ENCODE peak calls at places on chromosomes 12 and 14, in five cellular contexts. One of them, this sample, is unnamed.

GRCh38 chr12:47808574-47809380 is 10.9 kb downstream of the HDAC7 start:
- DNase-seq in psoas muscle: no peak
- DNase-seq in HCT116: no peak
- DNase-seq in prostate gland: no peak
- DNase-seq in RWPE1: no peak
- DNase-seq in this sample: no peak

GRCh38 chr14:65095633-65096205 is 6.6 kb downstream of the MAX start:
- DNase-seq in psoas muscle: peak
- DNase-seq in prostate gland: peak
- DNase-seq in RWPE1: no peak
- DNase-seq in HCT116: no peak
- DNase-seq in this sample: peak

GRCh38 chr12:53984901-53985357 is at the start of gene HOXC10:
- DNase-seq in HCT116: peak
- DNase-seq in RWPE1: peak
- DNase-seq in psoas muscle: peak
- DNase-seq in prostate gland: no peak
- DNase-seq in this sample: peak

GRCh38 chr14:90676859-90677258 is 139.4 kb downstream of the TTC7B start:
- DNase-seq in RWPE1: no peak
- DNase-seq in HCT116: no peak
- DNase-seq in prostate gland: no peak
- DNase-seq in psoas muscle: no peak
- DNase-seq in this sample: no peak

GRCh38 chr12:132343294-132343972 is 14.0 kb upstream of the GALNT9 start:
- DNase-seq in RWPE1: no peak
- DNase-seq in HCT116: no peak
- DNase-seq in psoas muscle: no peak
- DNase-seq in prostate gland: no peak
- DNase-seq in this sample: no peak

GRCh38 chr12:41981758-41982157 is 162.9 kb downstream of the GXYLT1 start:
- DNase-seq in psoas muscle: no peak
- DNase-seq in HCT116: peak
- DNase-seq in prostate gland: no peak
- DNase-seq in RWPE1: peak
- DNase-seq in this sample: no peak

GRCh38 chr14:96205059-96205993 is 687 bp downstream of the BDKRB2 start:
- DNase-seq in HCT116: no peak
- DNase-seq in prostate gland: no peak
- DNase-seq in psoas muscle: no peak
- DNase-seq in RWPE1: peak
- DNase-seq in this sample: peak

GRCh38 chr12:43826681-43827458 is 9.0 kb upstream of the TMEM117 start:
- DNase-seq in RWPE1: no peak
- DNase-seq in prostate gland: no peak
- DNase-seq in HCT116: no peak
- DNase-seq in psoas muscle: no peak
- DNase-seq in this sample: no peak

GRCh38 chr12:15928345-15928744 is 17.2 kb downstream of the DERA start:
- DNase-seq in RWPE1: peak
- DNase-seq in prostate gland: no peak
- DNase-seq in HCT116: no peak
- DNase-seq in psoas muscle: no peak
- DNase-seq in this sample: no peak

GRCh38 chr14:35897616-35898111 is 71.5 kb downstream of the BRMS1L start:
- DNase-seq in HCT116: no peak
- DNase-seq in RWPE1: no peak
- DNase-seq in psoas muscle: no peak
- DNase-seq in prostate gland: no peak
- DNase-seq in this sample: no peak

GRCh38 chr14:27427796-27428195 is 830.0 kb upstream of the NOVA1 start:
- DNase-seq in RWPE1: peak
- DNase-seq in HCT116: no peak
- DNase-seq in psoas muscle: no peak
- DNase-seq in prostate gland: no peak
- DNase-seq in this sample: no peak
- H3K27ac ChIP-seq in RWPE1: no peak
- H3K27ac ChIP-seq in HCT116: no peak
- H3K27ac ChIP-seq in psoas muscle: no peak
- H3K27ac ChIP-seq in prostate gland: no peak
- H3K27ac ChIP-seq in this sample: no peak

GRCh38 chr12:3250034-3250433 is 172.9 kb downstream of the TSPAN9 start:
- DNase-seq in psoas muscle: no peak
- DNase-seq in RWPE1: no peak
- DNase-seq in HCT116: no peak
- DNase-seq in prostate gland: no peak
- DNase-seq in this sample: no peak

GRCh38 chr12:3252416-3252815 is 175.2 kb downstream of the TSPAN9 start:
- DNase-seq in prostate gland: peak
- DNase-seq in HCT116: no peak
- DNase-seq in psoas muscle: peak
- DNase-seq in RWPE1: no peak
- DNase-seq in this sample: peak

GRCh38 chr12:3251067-3251466 is 173.9 kb downstream of the TSPAN9 start:
- DNase-seq in HCT116: no peak
- DNase-seq in prostate gland: no peak
- DNase-seq in psoas muscle: peak
- DNase-seq in RWPE1: no peak
- DNase-seq in this sample: no peak

GRCh38 chr12:3250576-3250975 is 173.4 kb downstream of the TSPAN9 start:
- DNase-seq in prostate gland: no peak
- DNase-seq in psoas muscle: peak
- DNase-seq in HCT116: no peak
- DNase-seq in RWPE1: no peak
- DNase-seq in this sample: no peak

GRCh38 chr12:3251691-3252090 is 174.5 kb downstream of the TSPAN9 start:
- DNase-seq in psoas muscle: no peak
- DNase-seq in prostate gland: no peak
- DNase-seq in RWPE1: no peak
- DNase-seq in HCT116: no peak
- DNase-seq in this sample: no peak
- H3K27ac ChIP-seq in psoas muscle: peak
- H3K27ac ChIP-seq in prostate gland: no peak
- H3K27ac ChIP-seq in RWPE1: no peak
- H3K27ac ChIP-seq in HCT116: no peak
- H3K27ac ChIP-seq in this sample: no peak

GRCh38 chr12:46368138-46368537 is 4.4 kb downstream of the SLC38A2 start:
- DNase-seq in RWPE1: no peak
- DNase-seq in prostate gland: no peak
- DNase-seq in psoas muscle: no peak
- DNase-seq in HCT116: no peak
- DNase-seq in this sample: no peak
- H3K27ac ChIP-seq in RWPE1: peak
- H3K27ac ChIP-seq in prostate gland: peak
- H3K27ac ChIP-seq in psoas muscle: peak
- H3K27ac ChIP-seq in HCT116: peak
- H3K27ac ChIP-seq in this sample: peak

GRCh38 chr12:113088971-113089756 is 32.6 kb downstream of the DTX1 start:
- DNase-seq in psoas muscle: no peak
- DNase-seq in prostate gland: no peak
- DNase-seq in HCT116: no peak
- DNase-seq in RWPE1: no peak
- DNase-seq in this sample: no peak
- H3K27ac ChIP-seq in psoas muscle: no peak
- H3K27ac ChIP-seq in prostate gland: no peak
- H3K27ac ChIP-seq in HCT116: no peak
- H3K27ac ChIP-seq in RWPE1: no peak
- H3K27ac ChIP-seq in this sample: no peak

DNA sequence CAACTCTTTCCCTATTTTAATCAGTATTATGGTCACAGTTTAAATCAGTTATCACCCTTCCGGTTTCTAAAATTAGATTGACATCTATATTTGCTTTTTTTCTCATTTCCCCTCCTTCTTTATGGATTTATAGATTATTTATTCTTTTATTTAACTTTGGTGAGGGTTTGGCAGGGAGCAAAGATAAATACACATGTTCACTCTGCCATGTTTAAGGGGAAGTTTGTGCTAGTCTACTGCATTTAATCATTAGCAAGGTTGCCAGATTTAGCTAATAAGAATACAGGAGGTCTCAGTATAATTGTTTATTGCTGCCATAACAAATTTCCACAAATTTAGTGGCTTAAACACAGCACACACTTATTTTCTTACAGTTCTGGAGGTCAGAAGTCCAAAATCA is 204.0 kb upstream of the BTG1 start:
- DNase-seq in psoas muscle: no peak
- DNase-seq in prostate gland: no peak
- DNase-seq in RWPE1: no peak
- DNase-seq in HCT116: no peak
- DNase-seq in this sample: no peak
- H3K27ac ChIP-seq in psoas muscle: no peak
- H3K27ac ChIP-seq in prostate gland: no peak
- H3K27ac ChIP-seq in RWPE1: no peak
- H3K27ac ChIP-seq in HCT116: no peak
- H3K27ac ChIP-seq in this sample: no peak

GRCh38 chr12:69689638-69690037 is 9.5 kb downstream of the BEST3 start:
- DNase-seq in HCT116: no peak
- DNase-seq in RWPE1: no peak
- DNase-seq in psoas muscle: no peak
- DNase-seq in prostate gland: no peak
- DNase-seq in this sample: no peak
- H3K27ac ChIP-seq in HCT116: peak
- H3K27ac ChIP-seq in RWPE1: peak
- H3K27ac ChIP-seq in psoas muscle: peak
- H3K27ac ChIP-seq in prostate gland: peak
- H3K27ac ChIP-seq in this sample: no peak

GRCh38 chr12:95146767-95147166 is 70.5 kb downstream of the FGD6 start:
- DNase-seq in HCT116: no peak
- DNase-seq in prostate gland: no peak
- DNase-seq in psoas muscle: no peak
- DNase-seq in RWPE1: no peak
- DNase-seq in this sample: no peak

GRCh38 chr12:95147836-95148235 is 69.4 kb downstream of the FGD6 start:
- DNase-seq in prostate gland: no peak
- DNase-seq in RWPE1: no peak
- DNase-seq in psoas muscle: no peak
- DNase-seq in HCT116: no peak
- DNase-seq in this sample: no peak

GRCh38 chr12:95141305-95141704 is 67.9 kb upstream of the NR2C1 start:
- DNase-seq in psoas muscle: no peak
- DNase-seq in prostate gland: no peak
- DNase-seq in HCT116: no peak
- DNase-seq in RWPE1: no peak
- DNase-seq in this sample: no peak

GRCh38 chr12:95143784-95144205 is 70.4 kb upstream of the NR2C1 start:
- DNase-seq in prostate gland: no peak
- DNase-seq in psoas muscle: no peak
- DNase-seq in HCT116: no peak
- DNase-seq in RWPE1: no peak
- DNase-seq in this sample: no peak

DNA sequence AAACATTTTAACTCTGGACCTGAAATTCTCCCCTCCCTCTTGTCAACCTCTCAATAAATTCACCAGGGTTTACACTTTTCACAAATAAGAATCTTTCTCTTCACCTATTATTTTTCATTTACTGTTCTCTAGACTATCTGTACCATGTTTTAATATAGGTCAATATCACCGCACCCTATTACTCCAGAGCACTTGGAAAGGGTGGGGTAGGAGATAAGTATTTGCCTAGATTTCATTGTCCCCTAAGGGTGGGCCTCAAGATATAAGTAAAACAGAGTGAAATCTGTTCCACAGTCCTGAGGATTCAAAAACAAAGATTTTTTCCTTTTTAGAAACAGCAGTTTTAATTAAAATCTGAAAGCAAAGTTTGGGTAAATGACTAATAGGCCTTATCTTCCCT is 69.3 kb upstream of the NR2C1 start:
- DNase-seq in psoas muscle: no peak
- DNase-seq in prostate gland: no peak
- DNase-seq in RWPE1: no peak
- DNase-seq in HCT116: no peak
- DNase-seq in this sample: no peak
- H3K27ac ChIP-seq in psoas muscle: no peak
- H3K27ac ChIP-seq in prostate gland: no peak
- H3K27ac ChIP-seq in RWPE1: no peak
- H3K27ac ChIP-seq in HCT116: no peak
- H3K27ac ChIP-seq in this sample: no peak

GRCh38 chr12:12722351-12723146 is 5.4 kb downstream of the CDKN1B start:
- DNase-seq in prostate gland: no peak
- DNase-seq in HCT116: no peak
- DNase-seq in RWPE1: no peak
- DNase-seq in psoas muscle: no peak
- DNase-seq in this sample: no peak
- H3K27ac ChIP-seq in prostate gland: peak
- H3K27ac ChIP-seq in HCT116: peak
- H3K27ac ChIP-seq in RWPE1: no peak
- H3K27ac ChIP-seq in psoas muscle: peak
- H3K27ac ChIP-seq in this sample: peak

DNA sequence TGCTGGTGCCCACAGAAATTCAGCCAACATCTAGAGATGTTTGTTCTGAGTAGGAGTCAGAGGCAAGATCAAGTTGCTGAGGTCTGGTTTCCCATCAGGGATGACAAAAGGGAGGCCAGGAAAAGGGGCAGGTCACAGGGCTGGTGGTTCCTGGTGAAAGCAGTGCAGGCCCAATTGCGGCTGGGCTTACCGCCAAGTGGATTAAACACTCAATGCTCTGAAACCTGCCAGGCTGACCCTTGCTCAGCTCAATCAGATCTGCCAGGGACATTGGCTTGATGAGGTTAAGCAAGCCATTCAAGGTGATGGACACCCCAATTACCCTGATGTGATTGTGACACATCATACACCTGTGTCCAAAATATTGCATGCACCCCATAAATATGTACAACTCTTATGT is 5.5 kb upstream of the OAS1 start:
- DNase-seq in prostate gland: no peak
- DNase-seq in psoas muscle: no peak
- DNase-seq in RWPE1: no peak
- DNase-seq in HCT116: no peak
- DNase-seq in this sample: peak
- H3K27ac ChIP-seq in prostate gland: no peak
- H3K27ac ChIP-seq in psoas muscle: no peak
- H3K27ac ChIP-seq in RWPE1: no peak
- H3K27ac ChIP-seq in HCT116: no peak
- H3K27ac ChIP-seq in this sample: no peak

GRCh38 chr12:2409656-2410265 is 357.0 kb downstream of the CACNA1C start:
- DNase-seq in psoas muscle: peak
- DNase-seq in prostate gland: no peak
- DNase-seq in RWPE1: no peak
- DNase-seq in HCT116: no peak
- DNase-seq in this sample: no peak

GRCh38 chr12:2410490-2410889 is 357.7 kb downstream of the CACNA1C start:
- DNase-seq in HCT116: no peak
- DNase-seq in prostate gland: no peak
- DNase-seq in RWPE1: no peak
- DNase-seq in psoas muscle: peak
- DNase-seq in this sample: no peak

GRCh38 chr12:2412305-2412643 is 359.5 kb downstream of the CACNA1C start:
- DNase-seq in RWPE1: no peak
- DNase-seq in psoas muscle: peak
- DNase-seq in HCT116: no peak
- DNase-seq in prostate gland: no peak
- DNase-seq in this sample: no peak

GRCh38 chr12:2411586-2412304 is 359.0 kb downstream of the CACNA1C start:
- DNase-seq in HCT116: no peak
- DNase-seq in RWPE1: no peak
- DNase-seq in prostate gland: no peak
- DNase-seq in psoas muscle: peak
- DNase-seq in this sample: no peak

GRCh38 chr12:2411011-2411410 is 358.2 kb downstream of the CACNA1C start:
- DNase-seq in RWPE1: no peak
- DNase-seq in psoas muscle: peak
- DNase-seq in HCT116: no peak
- DNase-seq in prostate gland: no peak
- DNase-seq in this sample: no peak
- H3K27ac ChIP-seq in RWPE1: no peak
- H3K27ac ChIP-seq in psoas muscle: no peak
- H3K27ac ChIP-seq in HCT116: no peak
- H3K27ac ChIP-seq in prostate gland: no peak
- H3K27ac ChIP-seq in this sample: no peak

This sample was measured in colonic mucosa.